ENCODE peak calls at places on chromosome 16, in five cellular contexts. M is endothelial cell, L is body of pancreas, C is activated gamma-delta T cell treated with Interleukin-2 at 50 U/mL for 16 hours, I is fibroblast of lung. H is an unnamed sample.

GRCh38 chr16:66357523-66357928 is 9.0 kb upstream of the CDH5 start:
- DNase-seq in M (peak; percentile 75), L (peak; percentile 57), C (no peak), I (peak; percentile 75), H (peak; percentile 66)

GRCh38 chr16:79045191-79045590 is 555.3 kb downstream of the MAF start:
- DNase-seq in I (no peak), L (no peak), C (no peak), M (no peak), H (no peak)

GRCh38 chr16:58025351-58026138 is at the start of gene MMP15:
- DNase-seq in C (peak; percentile 41), L (peak; percentile 91), M (peak; percentile 80), I (peak; percentile 69), H (peak; percentile 72)

GRCh38 chr16:81723098-81723723 is 55.9 kb upstream of the PLCG2 start:
- DNase-seq in C (peak; percentile 44), I (peak; percentile 75), M (peak; percentile 54), L (peak; percentile 53), H (peak; percentile 86)

GRCh38 chr16:58127033-58127556 is 2.1 kb downstream of the CFAP20 start:
- DNase-seq in L (peak; percentile 40), M (no peak), I (peak; percentile 51), C (no peak), H (no peak)

GRCh38 chr16:86929149-86929871 is 351.0 kb downstream of the FOXL1 start:
- DNase-seq in M (peak; percentile 66), L (no peak), I (peak; percentile 98), C (no peak), H (no peak)

GRCh38 chr16:87806608-87807546 is 41.1 kb upstream of the KLHDC4 start:
- DNase-seq in L (peak; percentile 62), I (peak; percentile 90), M (no peak), C (peak; percentile 46), H (no peak)

GRCh38 chr16:18983565-18984424 is at the start of gene TMC7:
- DNase-seq in C (no peak), L (peak; percentile 77), M (peak; percentile 98), I (peak; percentile 83), H (peak; percentile 74)

GRCh38 chr16:49884033-49884707 is 28.3 kb upstream of the ZNF423 start:
- DNase-seq in L (no peak), C (no peak), M (no peak), I (no peak), H (peak; percentile 61)